ENCODE peak calls at places on chromosomes 4 and X, in four cellular contexts. Y, O, N and F are unnamed samples.

GRCh38 chr4:168723020-168723419 is 226.2 kb downstream of the PALLD start:
- DNase-seq in O (no peak), N (no peak), Y (no peak), F (no peak)

GRCh38 chr4:7815562-7815961 is 124.1 kb downstream of the AFAP1 start:
- DNase-seq in Y (no peak), N (no peak), O (no peak), F (no peak)

GRCh38 chrX:39895228-39896110 is 202.3 kb downstream of the BCOR start:
- DNase-seq in O (no peak), N (no peak), Y (no peak), F (no peak)

GRCh38 chr4:176879370-176880116 is 86.8 kb upstream of the VEGFC start:
- DNase-seq in Y (no peak), N (no peak), O (no peak), F (no peak)

GRCh38 chr4:73055241-73055897 is 14.1 kb downstream of the COX18 start:
- DNase-seq in O (no peak), N (no peak), Y (no peak), F (no peak)

GRCh38 chrX:107769581-107770317 is 5.8 kb downstream of the TSC22D3 start:
- DNase-seq in O (no peak), Y (no peak), N (no peak), F (no peak)

GRCh38 chrX:150502979-150503897 is 65.2 kb upstream of the MTM1 start:
- DNase-seq in O (no peak), Y (no peak), N (no peak), F (no peak)

GRCh38 chr4:139584784-139585183 is 28.8 kb upstream of the SETD7 start:
- DNase-seq in N (no peak), Y (no peak), O (no peak), F (no peak)

GRCh38 chr4:153153339-153153851 is 50.8 kb upstream of the TRIM2 start:
- DNase-seq in Y (peak; percentile 17), O (peak; percentile 41), N (no peak), F (peak; percentile 36)

GRCh38 chrX:49269768-49270248 is at the start of gene PPP1R3F:
- DNase-seq in O (no peak), N (no peak), Y (no peak), F (no peak)
- TF ChIP-seq POLR2A in O (no peak), N (peak; percentile 87), Y (peak; percentile 49), F (peak; percentile 44)

GRCh38 chr4:13173974-13174373 is 310.2 kb downstream of the RAB28 start:
- DNase-seq in O (no peak), Y (no peak), N (no peak), F (no peak)
- TF ChIP-seq POLR2AphosphoS5 in O (no peak), Y (no peak), N (no peak), F (no peak)

GRCh38 chrX:134804779-134805178 is 146.5 kb upstream of the PLAC1 start:
- DNase-seq in N (no peak), Y (no peak), O (no peak), F (no peak)

GRCh38 chrX:134810211-134810610 is 151.9 kb upstream of the PLAC1 start:
- DNase-seq in N (no peak), O (no peak), Y (no peak), F (no peak)

GRCh38 chrX:134806707-134807038 is 148.4 kb upstream of the PLAC1 start:
- DNase-seq in N (no peak), Y (no peak), O (no peak), F (no peak)

GRCh38 chrX:134803551-134804183 is 145.4 kb upstream of the PLAC1 start:
- DNase-seq in N (no peak), Y (no peak), O (no peak), F (no peak)

GRCh38 chrX:134807039-134807729 is 148.9 kb upstream of the PLAC1 start:
- DNase-seq in Y (peak; percentile 75), N (peak; percentile 65), O (no peak), F (peak; percentile 52)
- TF ChIP-seq POLR2A in Y (peak; percentile 47), N (peak; percentile 59), O (no peak), F (no peak)

GRCh38 chr4:56051049-56051709 is 102.4 kb downstream of the CEP135 start:
- DNase-seq in O (no peak), Y (no peak), N (no peak), F (no peak)

GRCh38 chr4:56049428-56050212 is 100.9 kb downstream of the CEP135 start:
- DNase-seq in O (peak; percentile 11), Y (no peak), N (no peak), F (peak; percentile 14)

GRCh38 chr4:56051710-56052075 is 102.9 kb downstream of the CEP135 start:
- DNase-seq in Y (no peak), O (no peak), N (no peak), F (no peak)

GRCh38 chr4:56050584-56050983 is 101.8 kb downstream of the CEP135 start:
- DNase-seq in Y (no peak), N (no peak), O (no peak), F (no peak)

DNA sequence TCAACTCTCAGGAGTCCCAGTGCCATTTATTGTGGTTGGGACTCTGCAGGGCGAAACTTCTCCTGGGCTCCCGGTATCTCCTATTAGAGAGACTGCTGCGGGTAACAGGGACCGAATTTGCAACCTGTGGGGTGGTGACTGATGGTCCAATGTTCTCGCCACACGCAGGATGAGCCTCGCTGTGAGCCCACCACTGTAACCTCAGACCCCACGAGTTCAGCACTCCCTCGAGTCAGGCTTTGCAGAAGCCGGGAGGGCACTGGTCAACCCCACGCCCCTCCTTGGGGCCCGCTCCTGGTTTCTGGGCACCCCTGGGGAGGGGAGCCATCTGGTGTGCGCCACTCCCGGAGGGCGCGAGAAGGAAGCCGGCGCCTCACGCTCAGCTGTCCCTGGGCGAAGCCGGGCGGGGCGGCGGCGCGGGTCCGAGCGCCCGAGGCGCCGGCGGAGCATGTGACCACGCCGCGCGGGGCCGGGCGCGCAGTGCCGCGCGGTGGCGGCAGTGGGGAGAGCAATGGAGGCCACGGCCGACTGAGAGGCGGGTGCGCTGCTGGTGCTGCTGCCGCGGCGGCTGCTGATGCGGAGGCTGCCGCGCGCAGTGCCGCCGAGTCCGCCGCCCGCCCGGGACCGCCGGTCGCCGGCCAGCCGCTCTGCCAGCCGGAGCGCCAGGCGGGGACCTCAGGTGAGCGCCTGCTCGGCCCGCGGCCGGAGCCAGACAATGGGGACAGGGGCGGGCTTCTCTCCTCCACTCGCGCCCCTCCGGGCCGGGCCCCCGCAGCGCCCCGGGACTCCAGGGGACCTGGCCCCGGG is 100.1 kb downstream of the CEP135 start:
- DNase-seq in N (peak; percentile 2), O (peak; percentile 72), Y (peak; percentile 10), F (peak; percentile 65)
- TF ChIP-seq POLR2AphosphoS5 in N (no peak), O (no peak), Y (no peak), F (no peak)